ENCODE peak calls at places on chromosomes 7 and 10, in five cellular contexts. One of them, this sample, is unnamed.
A peak's percentile ranks its signal among the peaks of the same experiment; 100 is the strongest.

GRCh38 chr10:130747946-130748345 is 563.6 kb downstream of the TCERG1L start:
- DNase-seq in mesenchymal stem cell: no peak
- DNase-seq in fibroblast of mammary gland: no peak
- DNase-seq in osteocyte: no peak
- DNase-seq in NCI-H1048: no peak
- DNase-seq in this sample: no peak

GRCh38 chr10:794382-794956 is 105.0 kb upstream of the DIP2C start:
- DNase-seq in osteocyte: no peak
- DNase-seq in mesenchymal stem cell: peak; percentile 36
- DNase-seq in fibroblast of mammary gland: peak; percentile 45
- DNase-seq in NCI-H1048: no peak
- DNase-seq in this sample: peak; percentile 35

GRCh38 chr10:78783753-78784152 is 285.0 kb upstream of the ZMIZ1 start:
- DNase-seq in NCI-H1048: no peak
- DNase-seq in mesenchymal stem cell: no peak
- DNase-seq in osteocyte: no peak
- DNase-seq in fibroblast of mammary gland: no peak
- DNase-seq in this sample: no peak

GRCh38 chr7:115676080-115676479 is 354.5 kb downstream of the TFEC start:
- DNase-seq in mesenchymal stem cell: peak; percentile 5
- DNase-seq in NCI-H1048: no peak
- DNase-seq in osteocyte: no peak
- DNase-seq in fibroblast of mammary gland: peak; percentile 45
- DNase-seq in this sample: no peak

GRCh38 chr7:121620206-121620605 is 224.1 kb upstream of the FAM3C start:
- DNase-seq in fibroblast of mammary gland: no peak
- DNase-seq in osteocyte: no peak
- DNase-seq in mesenchymal stem cell: no peak
- DNase-seq in NCI-H1048: no peak
- DNase-seq in this sample: no peak

GRCh38 chr7:116621649-116622048 is 50.3 kb upstream of the MET start:
- DNase-seq in osteocyte: no peak
- DNase-seq in mesenchymal stem cell: no peak
- DNase-seq in NCI-H1048: no peak
- DNase-seq in fibroblast of mammary gland: peak; percentile 12
- DNase-seq in this sample: no peak

GRCh38 chr7:74479066-74479781 is 25.5 kb downstream of the GTF2IRD1 start:
- DNase-seq in osteocyte: no peak
- DNase-seq in NCI-H1048: no peak
- DNase-seq in fibroblast of mammary gland: peak; percentile 72
- DNase-seq in mesenchymal stem cell: no peak
- DNase-seq in this sample: no peak

GRCh38 chr7:2523941-2524807 is 4.6 kb downstream of the LFNG start:
- DNase-seq in fibroblast of mammary gland: peak; percentile 52
- DNase-seq in osteocyte: no peak
- DNase-seq in mesenchymal stem cell: peak; percentile 65
- DNase-seq in NCI-H1048: no peak
- DNase-seq in this sample: peak; percentile 76

GRCh38 chr7:26199301-26200112 is 1.0 kb downstream of the HNRNPA2B1 start:
- DNase-seq in osteocyte: no peak
- DNase-seq in fibroblast of mammary gland: peak; percentile 35
- DNase-seq in mesenchymal stem cell: peak; percentile 65
- DNase-seq in NCI-H1048: no peak
- DNase-seq in this sample: no peak

GRCh38 chr7:143367972-143368371 is 5.5 kb upstream of the FAM131B start:
- DNase-seq in osteocyte: no peak
- DNase-seq in NCI-H1048: no peak
- DNase-seq in mesenchymal stem cell: no peak
- DNase-seq in fibroblast of mammary gland: no peak
- DNase-seq in this sample: no peak

GRCh38 chr10:60382946-60383681 is 6.6 kb downstream of the ANK3 start:
- DNase-seq in NCI-H1048: no peak
- DNase-seq in mesenchymal stem cell: peak; percentile 57
- DNase-seq in osteocyte: no peak
- DNase-seq in fibroblast of mammary gland: peak; percentile 63
- DNase-seq in this sample: no peak

GRCh38 chr10:117204316-117204715 is 7.0 kb downstream of the KCNK18 start:
- DNase-seq in fibroblast of mammary gland: no peak
- DNase-seq in osteocyte: no peak
- DNase-seq in mesenchymal stem cell: no peak
- DNase-seq in NCI-H1048: no peak
- DNase-seq in this sample: no peak

GRCh38 chr7:68504766-68505165 is 1093.5 kb upstream of the AUTS2 start:
- DNase-seq in mesenchymal stem cell: no peak
- DNase-seq in osteocyte: no peak
- DNase-seq in NCI-H1048: no peak
- DNase-seq in fibroblast of mammary gland: no peak
- DNase-seq in this sample: no peak

GRCh38 chr10:121519411-121519810 is 78.8 kb downstream of the FGFR2 start:
- DNase-seq in mesenchymal stem cell: no peak
- DNase-seq in fibroblast of mammary gland: no peak
- DNase-seq in NCI-H1048: no peak
- DNase-seq in osteocyte: no peak
- DNase-seq in this sample: no peak

GRCh38 chr7:74587435-74588126 is 69.9 kb upstream of the GTF2I start:
- DNase-seq in NCI-H1048: no peak
- DNase-seq in osteocyte: peak; percentile 93
- DNase-seq in mesenchymal stem cell: peak; percentile 94
- DNase-seq in fibroblast of mammary gland: peak; percentile 94
- DNase-seq in this sample: peak; percentile 85

GRCh38 chr7:93551063-93551895 is 23.2 kb downstream of the CALCR start:
- DNase-seq in osteocyte: no peak
- DNase-seq in NCI-H1048: no peak
- DNase-seq in mesenchymal stem cell: peak; percentile 61
- DNase-seq in fibroblast of mammary gland: peak; percentile 67
- DNase-seq in this sample: peak; percentile 23

GRCh38 chr10:19819419-19820033 is 3.3 kb downstream of the PLXDC2 start:
- DNase-seq in fibroblast of mammary gland: peak; percentile 68
- DNase-seq in NCI-H1048: peak; percentile 18
- DNase-seq in osteocyte: no peak
- DNase-seq in mesenchymal stem cell: peak; percentile 75
- DNase-seq in this sample: no peak

GRCh38 chr10:91596821-91597396 is 36.0 kb downstream of the PPP1R3C start:
- DNase-seq in fibroblast of mammary gland: peak; percentile 91
- DNase-seq in osteocyte: no peak
- DNase-seq in mesenchymal stem cell: peak; percentile 74
- DNase-seq in NCI-H1048: no peak
- DNase-seq in this sample: no peak

GRCh38 chr7:94698275-94698674 is 42.3 kb upstream of the SGCE start:
- DNase-seq in fibroblast of mammary gland: peak; percentile 82
- DNase-seq in osteocyte: no peak
- DNase-seq in NCI-H1048: no peak
- DNase-seq in mesenchymal stem cell: peak; percentile 85
- DNase-seq in this sample: no peak

GRCh38 chr7:73703985-73704639 is 15.4 kb downstream of the STX1A start:
- DNase-seq in NCI-H1048: no peak
- DNase-seq in fibroblast of mammary gland: peak; percentile 39
- DNase-seq in osteocyte: no peak
- DNase-seq in mesenchymal stem cell: peak; percentile 50
- DNase-seq in this sample: peak; percentile 62

GRCh38 chr7:85205754-85206153 is 18.9 kb upstream of the SEMA3D start:
- DNase-seq in osteocyte: no peak
- DNase-seq in mesenchymal stem cell: no peak
- DNase-seq in fibroblast of mammary gland: no peak
- DNase-seq in NCI-H1048: no peak
- DNase-seq in this sample: no peak

GRCh38 chr10:21534611-21535493 is 820 bp downstream of the MLLT10 start:
- DNase-seq in fibroblast of mammary gland: peak; percentile 52
- DNase-seq in osteocyte: peak; percentile 86
- DNase-seq in mesenchymal stem cell: peak; percentile 80
- DNase-seq in NCI-H1048: no peak
- DNase-seq in this sample: peak; percentile 64

GRCh38 chr7:128453836-128454804 is 1.6 kb upstream of the HILPDA start:
- DNase-seq in mesenchymal stem cell: peak; percentile 90
- DNase-seq in osteocyte: no peak
- DNase-seq in NCI-H1048: no peak
- DNase-seq in fibroblast of mammary gland: peak; percentile 96
- DNase-seq in this sample: peak; percentile 97

GRCh38 chr10:21329995-21330627 is 195.4 kb downstream of the SKIDA1 start:
- DNase-seq in fibroblast of mammary gland: peak; percentile 92
- DNase-seq in NCI-H1048: no peak
- DNase-seq in osteocyte: no peak
- DNase-seq in mesenchymal stem cell: peak; percentile 98
- DNase-seq in this sample: no peak

GRCh38 chr7:2639994-2640830 is 8.4 kb downstream of the TTYH3 start:
- DNase-seq in NCI-H1048: no peak
- DNase-seq in mesenchymal stem cell: no peak
- DNase-seq in osteocyte: no peak
- DNase-seq in fibroblast of mammary gland: no peak
- DNase-seq in this sample: no peak

GRCh38 chr10:126221874-126222273 is 166.4 kb downstream of the ADAM12 start:
- DNase-seq in fibroblast of mammary gland: no peak
- DNase-seq in osteocyte: no peak
- DNase-seq in mesenchymal stem cell: no peak
- DNase-seq in NCI-H1048: no peak
- DNase-seq in this sample: no peak

GRCh38 chr10:23534761-23535160 is 95.9 kb downstream of the OTUD1 start:
- DNase-seq in mesenchymal stem cell: no peak
- DNase-seq in osteocyte: no peak
- DNase-seq in NCI-H1048: no peak
- DNase-seq in fibroblast of mammary gland: no peak
- DNase-seq in this sample: no peak

GRCh38 chr7:2864999-2865670 is 21.0 kb upstream of the GNA12 start:
- DNase-seq in mesenchymal stem cell: peak; percentile 78
- DNase-seq in osteocyte: no peak
- DNase-seq in NCI-H1048: no peak
- DNase-seq in fibroblast of mammary gland: peak; percentile 75
- DNase-seq in this sample: peak; percentile 77